ENCODE peak calls at places on chromosomes 2 and 18, in six cellular contexts. Q is pancreas, K is colonic mucosa, T is astrocyte, E is spleen, N is IMR-90. W is an unnamed sample. For H3K4me1, the result is how much of the 10 kb centered on the place peaks cover.

GRCh38 chr2:68279691-68280090 is 27.4 kb upstream of the PPP3R1 start:
- DNase-seq in K (no peak), E (no peak), N (no peak), Q (no peak), T (no peak), W (no peak)

GRCh38 chr2:12347049-12347448 is 369.7 kb upstream of the TRIB2 start:
- DNase-seq in K (no peak), N (peak), E (no peak), Q (no peak), T (peak), W (no peak)

GRCh38 chr2:149537098-149537726 is 50.4 kb downstream of the MMADHC start:
- DNase-seq in T (no peak), K (no peak), E (no peak), Q (no peak), N (no peak), W (no peak)

GRCh38 chr2:182824056-182824758 is 42.2 kb downstream of the FRZB start:
- DNase-seq in N (no peak), E (no peak), Q (no peak), K (no peak), T (no peak), W (no peak)

GRCh38 chr18:55522011-55522410 is 66.0 kb downstream of the TCF4 start:
- DNase-seq in E (no peak), N (no peak), T (no peak), Q (no peak), K (peak), W (no peak)

GRCh38 chr2:134778372-134778771 is 59.6 kb upstream of the TMEM163 start:
- DNase-seq in T (no peak), N (no peak), E (no peak), K (no peak), Q (no peak), W (no peak)

GRCh38 chr2:221254281-221254680 is 317.8 kb downstream of the EPHA4 start:
- DNase-seq in N (no peak), T (no peak), E (no peak), Q (no peak), K (no peak), W (no peak)

GRCh38 chr2:145253492-145253891 is 733.6 kb upstream of the ZEB2 start:
- DNase-seq in N (no peak), E (no peak), K (no peak), Q (no peak), T (no peak), W (no peak)

GRCh38 chr2:128041561-128041960 is 13.7 kb upstream of the SAP130 start:
- DNase-seq in T (no peak), K (no peak), N (no peak), Q (no peak), E (no peak), W (no peak)

GRCh38 chr2:84748339-84748738 is 132.5 kb downstream of the TRABD2A start:
- DNase-seq in N (no peak), K (no peak), Q (no peak), E (no peak), T (no peak), W (no peak)

GRCh38 chr2:188601927-188602326 is 310.3 kb downstream of the GULP1 start:
- DNase-seq in E (no peak), N (peak), Q (no peak), K (no peak), T (peak), W (no peak)

GRCh38 chr2:241764272-241765241 is 12.1 kb upstream of the GAL3ST2 start:
- DNase-seq in Q (no peak), N (no peak), K (no peak), T (no peak), E (peak), W (no peak)

GRCh38 chr2:190740449-190740848 is 91.6 kb downstream of the NAB1 start:
- DNase-seq in K (no peak), N (no peak), T (no peak), Q (no peak), E (no peak), W (no peak)

GRCh38 chr18:36580874-36581750 is 247.7 kb downstream of the TPGS2 start:
- DNase-seq in T (peak), E (no peak), N (peak), Q (no peak), K (no peak), W (peak)

GRCh38 chr2:190578158-190579057 is 43.9 kb upstream of the NEMP2 start:
- DNase-seq in Q (no peak), E (no peak), N (no peak), T (no peak), K (peak), W (no peak)

GRCh38 chr2:85780316-85781092 is 26.7 kb downstream of the ATOH8 start:
- DNase-seq in N (no peak), E (peak), T (no peak), K (no peak), Q (no peak), W (no peak)

GRCh38 chr2:237434916-237435315 is 21.0 kb upstream of the COL6A3 start:
- DNase-seq in N (peak), Q (no peak), E (peak), T (peak), K (no peak), W (no peak)

GRCh38 chr2:233654501-233654900 is 17.2 kb upstream of the UGT1A9 start:
- DNase-seq in T (no peak), Q (no peak), K (no peak), E (no peak), N (no peak), W (no peak)

GRCh38 chr2:101040072-101040471 is 38.0 kb downstream of the RPL31 start:
- DNase-seq in Q (no peak), T (no peak), K (no peak), N (no peak), E (no peak), W (no peak)

GRCh38 chr18:8685141-8685913 is 20.0 kb upstream of the MTCL1 start:
- DNase-seq in K (peak), E (no peak), N (peak), Q (no peak), T (peak), W (no peak)

GRCh38 chr2:225735844-225736243 is 336.3 kb downstream of the NYAP2 start:
- DNase-seq in E (no peak), T (peak), N (peak), Q (no peak), K (no peak), W (no peak)

GRCh38 chr18:74507120-74507881 is 11.1 kb downstream of the CNDP2 start:
- DNase-seq in E (peak), T (no peak), Q (peak), K (no peak), N (no peak), W (peak)

GRCh38 chr18:37385846-37386435 is 179.7 kb downstream of the CELF4 start:
- DNase-seq in K (no peak), N (peak), T (no peak), Q (no peak), E (no peak), W (no peak)

GRCh38 chr2:64063924-64064331 is 44.7 kb upstream of the VPS54 start:
- DNase-seq in K (peak), T (peak), E (no peak), N (peak), Q (peak), W (peak)

GRCh38 chr2:127220102-127220806 is at the start of gene CYP27C1:
- DNase-seq in E (no peak), Q (no peak), N (no peak), K (no peak), T (peak), W (no peak)

GRCh38 chr2:11865378-11865777 is 118.9 kb downstream of the LPIN1 start:
- DNase-seq in T (no peak), Q (no peak), N (no peak), K (peak), E (peak), W (no peak)

GRCh38 chr18:9684901-9685738 is 23.0 kb upstream of the RAB31 start:
- DNase-seq in N (peak), K (no peak), Q (no peak), E (no peak), T (peak), W (no peak)

GRCh38 chr2:74238879-74239278 is 40.5 kb downstream of the MTHFD2 start:
- DNase-seq in T (peak), E (no peak), N (peak), Q (no peak), K (no peak), W (no peak)

GRCh38 chr2:63537306-63537705 is 51.0 kb downstream of the WDPCP start:
- DNase-seq in Q (no peak), E (no peak), K (no peak), T (peak), N (peak), W (no peak)

GRCh38 chr2:38438536-38439225 is 61.6 kb upstream of the ATL2 start:
- DNase-seq in N (no peak), T (no peak), K (no peak), E (no peak), Q (peak), W (no peak)

GRCh38 chr2:35530615-35531135 is 824.9 kb upstream of the CRIM1 start:
- DNase-seq in T (no peak), N (no peak), Q (no peak), K (no peak), E (no peak), W (no peak)

GRCh38 chr18:31040982-31041345 is 1.6 kb downstream of the DSC3 start:
- DNase-seq in E (no peak), K (no peak), T (no peak), Q (no peak), N (no peak), W (no peak)

GRCh38 chr2:45647986-45648520 is 3.4 kb upstream of the PRKCE start:
- DNase-seq in T (no peak), Q (no peak), E (no peak), K (no peak), N (no peak), W (no peak)

GRCh38 chr2:45649855-45650806 is 1.3 kb upstream of the PRKCE start:
- DNase-seq in N (peak), T (peak), E (peak), Q (peak), K (peak), W (peak)

GRCh38 chr2:45651415-45652089 is at the start of gene PRKCE:
- DNase-seq in N (no peak), K (peak), Q (peak), E (peak), T (no peak), W (peak)

GRCh38 chr2:45650851-45651414 is 542 bp upstream of the PRKCE start:
- DNase-seq in N (peak), T (peak), Q (peak), E (peak), K (peak), W (peak)

GRCh38 chr2:45649457-45649854 is 2.0 kb upstream of the PRKCE start:
- DNase-seq in N (peak), Q (no peak), K (no peak), E (no peak), T (no peak), W (no peak)
- TF ChIP-seq CTCF in N (no peak), Q (no peak), K (no peak), E (no peak), T (no peak), W (no peak)

GRCh38 chr2:239411549-239412319 is 10.9 kb upstream of the HDAC4 start:
- DNase-seq in K (no peak), E (no peak), Q (no peak), N (no peak), T (no peak), W (no peak)
- H3K27ac ChIP-seq in K (no peak), E (no peak), Q (no peak), N (no peak), T (no peak), W (no peak)

GRCh38 chr2:130351495-130352125 is 4.2 kb upstream of the PTPN18 start:
- DNase-seq in E (no peak), T (no peak), K (no peak), Q (no peak), N (no peak), W (no peak)
- H3K4me1 ChIP-seq in E (half or more), T (under half), K (under half), Q (under half), N (under half), W (under half)

GRCh38 chr2:162063899-162064298 is 10.1 kb downstream of the DPP4 start:
- DNase-seq in Q (no peak), N (no peak), T (no peak), E (no peak), K (no peak), W (no peak)
- TF ChIP-seq CTCF in Q (no peak), N (no peak), T (no peak), E (no peak), K (no peak), W (no peak)

GRCh38 chr2:158781562-158781961 is 13.6 kb upstream of the DAPL1 start:
- DNase-seq in K (no peak), E (no peak), N (peak), Q (no peak), T (peak), W (no peak)
- H3K27ac ChIP-seq in K (no peak), E (no peak), N (no peak), Q (no peak), T (peak), W (peak)

GRCh38 chr2:28292491-28292890 is 100.2 kb upstream of the FOSL2 start:
- DNase-seq in N (peak), Q (no peak), T (peak), K (no peak), E (no peak), W (no peak)

GRCh38 chr2:28296243-28296642 is 96.4 kb upstream of the FOSL2 start:
- DNase-seq in K (no peak), E (no peak), N (peak), Q (no peak), T (peak), W (no peak)

GRCh38 chr2:28294451-28294850 is 98.2 kb upstream of the FOSL2 start:
- DNase-seq in E (no peak), Q (no peak), N (no peak), T (no peak), K (no peak), W (no peak)

GRCh38 chr2:28291811-28292455 is 100.7 kb upstream of the FOSL2 start:
- DNase-seq in Q (no peak), K (no peak), E (no peak), N (peak), T (peak), W (no peak)

GRCh38 chr2:28293416-28293815 is 99.2 kb upstream of the FOSL2 start:
- DNase-seq in K (no peak), E (no peak), N (no peak), T (no peak), Q (no peak), W (no peak)
- H3K4me1 ChIP-seq in K (under half), E (under half), N (under half), T (under half), Q (under half), W (under half)

GRCh38 chr2:152649997-152650396 is 67.3 kb downstream of the PRPF40A start:
- DNase-seq in K (no peak), Q (no peak), N (no peak), T (no peak), E (no peak), W (no peak)

GRCh38 chr2:152646775-152647174 is 70.5 kb downstream of the PRPF40A start:
- DNase-seq in K (no peak), Q (no peak), T (peak), N (peak), E (no peak), W (no peak)

GRCh38 chr2:152647417-152648010 is 69.7 kb downstream of the PRPF40A start:
- DNase-seq in K (peak), N (peak), Q (peak), E (no peak), T (peak), W (no peak)

GRCh38 chr2:152646264-152646663 is 71.0 kb downstream of the PRPF40A start:
- DNase-seq in E (no peak), K (no peak), T (no peak), N (no peak), Q (no peak), W (no peak)

GRCh38 chr2:152648336-152648735 is 68.9 kb downstream of the PRPF40A start:
- DNase-seq in Q (no peak), T (no peak), K (peak), N (peak), E (no peak), W (no peak)
- TF ChIP-seq CTCF in Q (no peak), T (peak), K (no peak), N (peak), E (no peak), W (peak)

W was measured in ascending aorta.